ENCODE peak calls at places on chromosomes 2 and 18, in seven cellular contexts. Q is ovary, J is suprapubic skin, E is stomach, V is GM23248, I is mucosa of descending colon, D is right cardiac atrium. C is an unnamed sample. For H3K4me1, the result is how much of the 10 kb centered on the place peaks cover.

GRCh38 chr2:99936065-99936464 is 206.3 kb downstream of the AFF3 start:
- DNase-seq in V (no peak), J (no peak), I (no peak), D (no peak), Q (no peak), E (no peak), C (no peak)

GRCh38 chr2:208369091-208369490 is 37.5 kb upstream of the PTH2R start:
- DNase-seq in J (no peak), Q (no peak), V (no peak), I (no peak), D (no peak), E (no peak), C (no peak)

GRCh38 chr18:67300498-67300897 is 216.0 kb downstream of the DSEL start:
- DNase-seq in E (no peak), D (no peak), I (peak), Q (no peak), J (no peak), V (no peak), C (no peak)

GRCh38 chr2:170165129-170165528 is 12.8 kb upstream of the MYO3B start:
- DNase-seq in E (no peak), D (no peak), I (no peak), Q (no peak), J (no peak), V (peak), C (no peak)

GRCh38 chr2:217325251-217325650 is 465.4 kb upstream of the TNP1 start:
- DNase-seq in E (no peak), J (no peak), D (no peak), I (no peak), Q (no peak), V (no peak), C (no peak)

GRCh38 chr2:126299469-126299976 is 356.4 kb upstream of the GYPC start:
- DNase-seq in J (no peak), D (no peak), I (no peak), V (no peak), Q (no peak), E (no peak), C (no peak)

GRCh38 chr2:43039376-43040080 is 186.9 kb downstream of the ZFP36L2 start:
- DNase-seq in V (no peak), Q (peak), D (no peak), J (no peak), I (no peak), E (no peak), C (no peak)

GRCh38 chr18:45198526-45198925 is 416.8 kb upstream of the SLC14A2 start:
- DNase-seq in D (no peak), E (no peak), Q (no peak), V (peak), I (no peak), J (no peak), C (no peak)

GRCh38 chr2:60294901-60295590 is 258.4 kb downstream of the BCL11A start:
- DNase-seq in J (no peak), D (no peak), V (no peak), Q (no peak), E (no peak), I (no peak), C (no peak)

DNA sequence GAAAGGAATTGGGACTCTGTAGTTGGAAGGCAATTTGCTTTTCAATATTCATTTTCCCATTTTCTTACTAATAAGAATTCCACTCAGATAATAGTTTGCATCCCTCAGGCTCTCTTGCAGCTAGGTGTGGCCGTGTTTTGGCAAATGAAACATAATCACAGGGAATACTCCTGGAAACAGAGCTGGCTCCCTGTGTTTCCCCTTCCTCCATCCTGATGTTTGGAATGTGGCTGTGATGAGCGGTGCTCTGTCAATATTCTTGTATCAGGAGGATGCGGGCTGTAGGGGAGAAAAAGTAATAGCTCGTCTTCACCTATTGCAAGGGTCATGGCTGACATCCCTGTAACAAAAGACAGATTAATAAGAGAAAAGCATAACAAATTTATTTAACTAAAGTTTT is 271.0 kb downstream of the MYCN start:
- DNase-seq in J (no peak), D (no peak), I (no peak), E (no peak), Q (no peak), V (no peak), C (no peak)
- H3K4me1 ChIP-seq in J (under half), D (under half), I (under half), E (under half), Q (under half), V (under half), C (under half)

GRCh38 chr2:101744832-101745231 is 47.3 kb downstream of the MAP4K4 start:
- DNase-seq in Q (no peak), I (no peak), E (no peak), V (no peak), J (no peak), D (no peak), C (no peak)
- H3K4me1 ChIP-seq in Q (under half), I (under half), E (half or more), V (half or more), J (under half), D (under half), C (half or more)

DNA sequence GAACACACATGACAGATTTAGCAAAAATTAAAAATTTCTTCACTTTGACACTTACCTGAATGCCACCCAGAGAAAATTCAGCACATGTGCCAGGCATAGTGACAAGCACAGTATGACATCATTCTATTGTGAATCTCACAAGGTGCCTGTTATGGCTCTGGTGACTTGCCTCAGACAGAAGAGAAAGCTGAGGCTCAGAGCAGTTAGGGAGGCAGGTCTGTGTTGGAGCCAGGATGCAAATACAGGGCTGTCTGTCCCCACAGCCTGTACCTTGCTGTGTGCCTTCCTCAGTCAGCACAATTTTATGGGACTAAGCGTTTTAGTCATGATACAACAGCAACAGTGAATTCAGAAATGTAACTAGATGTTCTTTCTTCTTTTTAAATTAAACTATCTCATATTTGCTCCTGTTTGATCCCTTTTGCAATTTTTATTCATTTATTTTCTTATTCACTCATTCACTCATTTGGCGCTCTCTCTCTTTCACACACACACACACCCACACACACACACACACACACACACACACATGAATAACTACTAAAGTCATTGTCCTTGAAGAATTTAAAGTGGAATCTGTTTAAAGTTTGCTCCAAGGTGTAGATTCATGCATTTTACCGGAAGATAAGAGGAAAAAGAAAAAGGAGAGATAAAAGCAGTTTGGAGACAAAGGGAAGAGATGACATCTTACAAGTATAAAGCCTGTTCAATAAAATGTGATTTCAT is 37.9 kb upstream of the CTAGE1 start:
- DNase-seq in V (no peak), D (no peak), E (no peak), J (no peak), I (no peak), Q (no peak), C (no peak)
- H3K4me1 ChIP-seq in V (under half), D (under half), E (under half), J (under half), I (under half), Q (under half), C (under half)

DNA sequence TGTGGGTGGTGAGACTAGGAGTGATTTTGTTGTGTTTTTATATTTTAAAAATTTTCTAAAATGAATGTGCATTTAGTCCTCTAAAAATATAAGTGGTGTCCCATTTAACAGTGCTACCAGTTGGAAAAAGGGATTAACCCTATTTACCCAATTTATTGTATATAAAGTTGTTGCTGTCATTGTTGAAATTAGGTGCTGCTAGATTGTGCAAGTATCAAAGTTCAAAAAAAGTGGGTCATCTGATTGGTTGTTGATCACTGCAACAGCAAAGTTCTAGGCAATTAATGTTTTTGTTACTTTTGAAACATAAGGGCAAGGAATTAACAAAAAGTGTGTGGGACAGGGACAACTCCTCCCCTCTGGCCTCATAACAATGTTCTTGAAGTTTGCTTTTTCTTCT is 40.6 kb downstream of the ADNP2 start:
- DNase-seq in J (no peak), Q (no peak), D (no peak), E (no peak), I (no peak), V (no peak), C (no peak)
- H3K4me1 ChIP-seq in J (under half), Q (under half), D (under half), E (under half), I (under half), V (under half), C (under half)

DNA sequence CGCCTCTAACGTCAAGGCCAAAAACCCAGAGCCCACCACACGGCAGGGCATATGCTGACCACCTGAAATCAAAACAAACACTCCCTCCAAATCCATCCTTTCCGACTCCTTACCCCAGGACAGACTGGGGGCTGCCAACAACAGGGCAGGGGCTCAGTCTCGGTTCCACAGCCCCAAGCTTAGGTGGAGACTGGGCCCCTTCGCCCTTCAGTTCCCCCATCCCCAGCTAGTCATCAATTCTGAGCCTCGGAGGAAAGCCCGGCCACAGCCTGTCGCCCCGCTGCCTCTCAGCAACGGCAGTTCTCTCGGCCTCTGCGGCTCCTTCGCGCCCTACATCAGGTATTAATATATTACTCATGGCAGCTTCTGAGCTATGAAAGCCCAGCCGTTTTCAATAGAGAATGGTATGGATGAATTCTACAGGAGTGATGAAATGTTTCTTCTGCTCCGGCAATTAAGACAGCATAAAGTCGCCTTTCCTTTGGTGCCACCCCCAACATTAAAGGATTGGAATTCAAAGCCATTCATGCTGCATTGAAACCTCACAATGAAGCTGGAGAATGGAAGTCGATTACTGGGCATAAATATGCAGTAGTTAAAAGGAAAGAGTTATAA is 2.9 kb downstream of the HDAC4 start:
- DNase-seq in E (no peak), J (no peak), D (peak), I (no peak), Q (no peak), V (no peak), C (no peak)
- H3K4me1 ChIP-seq in E (half or more), J (under half), D (under half), I (under half), Q (under half), V (under half), C (under half)

GRCh38 chr2:227493524-227493923 is 21.6 kb downstream of the AGFG1 start:
- DNase-seq in E (no peak), Q (no peak), D (no peak), J (no peak), I (no peak), V (no peak), C (no peak)
- H3K4me1 ChIP-seq in E (under half), Q (under half), D (under half), J (under half), I (under half), V (under half), C (under half)

GRCh38 chr18:48602759-48603390 is 64.0 kb downstream of the CTIF start:
- DNase-seq in D (no peak), Q (no peak), I (no peak), V (no peak), J (no peak), E (no peak), C (no peak)

GRCh38 chr18:48609114-48609513 is 70.3 kb downstream of the CTIF start:
- DNase-seq in D (no peak), E (no peak), Q (no peak), I (no peak), J (no peak), V (no peak), C (no peak)

GRCh38 chr18:48607049-48607984 is 68.5 kb downstream of the CTIF start:
- DNase-seq in I (peak), Q (peak), D (peak), V (peak), E (no peak), J (no peak), C (no peak)

GRCh38 chr18:48608581-48608980 is 69.8 kb downstream of the CTIF start:
- DNase-seq in I (no peak), E (no peak), Q (peak), J (no peak), D (peak), V (no peak), C (no peak)

GRCh38 chr18:48605408-48605845 is 66.6 kb downstream of the CTIF start:
- DNase-seq in V (no peak), I (no peak), E (no peak), J (no peak), D (no peak), Q (no peak), C (no peak)
- H3K4me1 ChIP-seq in V (under half), I (under half), E (under half), J (under half), D (under half), Q (under half), C (under half)

GRCh38 chr18:49899647-49900330 is 86.5 kb upstream of the ACAA2 start:
- DNase-seq in I (no peak), E (no peak), J (no peak), D (no peak), Q (no peak), V (no peak), C (no peak)
- H3K4me1 ChIP-seq in I (under half), E (under half), J (under half), D (under half), Q (under half), V (under half), C (under half)

GRCh38 chr2:121388371-121388770 is 103.4 kb upstream of the TFCP2L1 start:
- DNase-seq in V (no peak), Q (no peak), J (no peak), D (no peak), E (no peak), I (no peak), C (no peak)
- H3K4me1 ChIP-seq in V (under half), Q (under half), J (under half), D (under half), E (under half), I (under half), C (under half)

C was measured in vagina.